ENCODE peak calls at places on chromosomes 6 and 20, in eight cellular contexts. T, K, M, X, N, R, O and I are unnamed samples.

GRCh38 chr20:64038579-64039292 is 2.8 kb downstream of the C20orf204 start:
- DNase-seq in M (peak), T (peak), X (peak), K (peak), N (peak), O (peak), R (peak), I (peak)

GRCh38 chr20:52586697-52587096 is 385.5 kb upstream of the TSHZ2 start:
- DNase-seq in K (no peak), N (no peak), T (no peak), O (no peak), R (no peak), X (no peak), M (no peak), I (no peak)

GRCh38 chr6:74015427-74015826 is 319.4 kb downstream of the CD109 start:
- DNase-seq in O (no peak), K (no peak), X (no peak), M (no peak), N (no peak), R (no peak), T (no peak), I (no peak)

GRCh38 chr6:158911746-158912158 is 88.2 kb downstream of the RSPH3 start:
- DNase-seq in K (no peak), X (no peak), R (no peak), N (no peak), M (no peak), T (no peak), O (no peak), I (peak)

GRCh38 chr6:106883808-106884262 is 90.7 kb downstream of the CD24 start:
- DNase-seq in O (no peak), T (no peak), K (no peak), N (peak), R (no peak), M (no peak), X (peak), I (no peak)

GRCh38 chr6:105798057-105798456 is 288.1 kb upstream of the PRDM1 start:
- DNase-seq in K (no peak), T (no peak), R (no peak), X (no peak), N (peak), O (no peak), M (no peak), I (no peak)

GRCh38 chr20:13035399-13036173 is 26.8 kb downstream of the SPTLC3 start:
- DNase-seq in M (no peak), N (no peak), T (no peak), R (no peak), K (no peak), X (no peak), O (no peak), I (no peak)

GRCh38 chr6:157558049-157558448 is 177.1 kb downstream of the ZDHHC14 start:
- DNase-seq in T (no peak), O (no peak), N (no peak), M (no peak), R (no peak), K (no peak), X (peak), I (no peak)

DNA sequence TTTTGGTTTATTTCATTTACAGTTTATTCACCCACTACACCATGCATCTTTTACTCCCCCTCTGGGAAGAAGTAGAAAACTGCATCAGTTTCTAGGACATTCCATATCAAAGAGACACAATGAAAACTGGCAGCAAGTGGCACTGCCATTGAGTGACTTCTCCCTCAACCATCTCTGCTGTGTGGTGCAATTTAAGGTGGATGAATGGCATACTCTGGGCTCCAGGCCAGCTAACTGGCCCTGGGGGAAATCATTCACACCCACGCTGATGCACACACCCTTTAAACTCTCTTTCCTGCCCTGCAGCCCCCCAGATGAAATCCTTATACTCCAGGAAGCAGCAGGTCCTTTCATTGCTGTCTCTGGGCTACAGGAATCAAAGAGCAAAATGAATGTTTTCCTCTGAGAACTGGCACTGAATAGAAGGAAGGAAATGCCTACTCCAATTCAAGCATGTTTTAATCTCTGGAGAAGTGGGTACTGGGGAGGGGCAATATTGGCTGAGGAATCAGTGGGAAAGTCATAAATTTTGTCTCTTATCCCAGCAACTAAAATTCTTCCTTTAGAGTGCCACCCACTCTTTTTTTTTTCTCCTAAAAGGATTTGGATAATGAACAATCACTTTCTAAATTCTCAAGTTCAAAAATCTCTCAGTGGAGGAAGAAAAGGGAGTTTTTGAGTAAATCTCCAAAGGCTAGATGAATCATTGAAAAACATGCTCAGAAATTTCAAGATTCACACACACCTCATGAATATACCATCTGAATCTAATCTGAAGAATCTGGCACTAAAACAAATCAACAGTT is 16.9 kb upstream of the RFPL4B start:
- DNase-seq in K (no peak), R (no peak), O (no peak), X (no peak), N (peak), M (no peak), T (no peak), I (no peak)
- TF ChIP-seq CTCF in K (no peak), R (no peak), O (no peak), X (no peak), N (peak), M (no peak), T (no peak), I (no peak)

GRCh38 chr6:26457407-26457795 is 354 bp upstream of the BTN2A1 start:
- DNase-seq in N (no peak), M (no peak), X (peak), K (peak), T (peak), O (peak), R (no peak), I (no peak)
- TF ChIP-seq CTCF in N (no peak), M (no peak), X (no peak), K (no peak), T (no peak), O (no peak), R (no peak), I (peak)

GRCh38 chr6:142045380-142046270 is 87.1 kb upstream of the GJE1 start:
- DNase-seq in X (peak), M (no peak), T (no peak), K (no peak), O (no peak), R (no peak), N (peak), I (no peak)
- TF ChIP-seq CTCF in X (peak), M (no peak), T (no peak), K (peak), O (no peak), R (no peak), N (peak), I (no peak)

GRCh38 chr6:3394671-3395070 is 62.2 kb downstream of the SLC22A23 start:
- DNase-seq in N (no peak), R (no peak), O (no peak), K (no peak), X (no peak), M (no peak), T (no peak), I (peak)
- TF ChIP-seq CTCF in N (no peak), R (no peak), O (no peak), K (no peak), X (no peak), M (no peak), T (no peak), I (no peak)

GRCh38 chr20:16240355-16240754 is 332.9 kb downstream of the KIF16B start:
- DNase-seq in T (no peak), R (no peak), O (no peak), X (no peak), K (no peak), N (no peak), M (no peak), I (no peak)
- TF ChIP-seq CTCF in T (no peak), R (no peak), O (no peak), X (no peak), K (no peak), N (no peak), M (no peak), I (no peak)

GRCh38 chr6:108497883-108498282 is 62.8 kb upstream of the FOXO3 start:
- DNase-seq in O (no peak), T (no peak), X (peak), R (no peak), M (no peak), K (peak), N (peak), I (peak)

GRCh38 chr6:108489699-108490098 is 71.0 kb upstream of the FOXO3 start:
- DNase-seq in N (no peak), T (no peak), O (no peak), R (no peak), X (no peak), M (no peak), K (no peak), I (no peak)

GRCh38 chr6:108494434-108494833 is 66.3 kb upstream of the FOXO3 start:
- DNase-seq in O (no peak), T (no peak), M (no peak), K (no peak), N (no peak), R (no peak), X (no peak), I (no peak)

GRCh38 chr6:108492131-108492766 is 68.5 kb upstream of the FOXO3 start:
- DNase-seq in T (no peak), M (no peak), X (peak), K (peak), O (no peak), N (peak), R (no peak), I (no peak)
- TF ChIP-seq CTCF in T (peak), M (peak), X (peak), K (peak), O (no peak), N (peak), R (peak), I (peak)